ENCODE peak calls at places on chromosomes 2 and 18, in four cellular contexts. P, S, R and M are unnamed samples.
A peak's percentile ranks its signal among the peaks of the same experiment; 100 is the strongest.

GRCh38 chr2:156322681-156323211 is 9.8 kb downstream of the NR4A2 start:
- DNase-seq in P (no peak), S (no peak), R (no peak), M (no peak)

GRCh38 chr18:80172056-80172455 is 63.0 kb downstream of the ADNP2 start:
- DNase-seq in P (no peak), S (no peak), R (no peak), M (no peak)

GRCh38 chr2:211077216-211077764 is 520.9 kb downstream of the CPS1 start:
- DNase-seq in P (no peak), S (no peak), R (no peak), M (no peak)

GRCh38 chr18:12397793-12398192 is 9.9 kb upstream of the PRELID3A start:
- DNase-seq in P (no peak), S (no peak), R (no peak), M (no peak)

GRCh38 chr2:64263315-64263714 is 119.1 kb upstream of the PELI1 start:
- DNase-seq in P (no peak), S (no peak), R (no peak), M (no peak)

GRCh38 chr2:28725021-28725711 is 26.5 kb upstream of the PPP1CB start:
- DNase-seq in P (no peak), S (no peak), R (no peak), M (no peak)

GRCh38 chr2:241540391-241540765 is 18.2 kb upstream of the BOK start:
- DNase-seq in P (no peak), S (peak; percentile 74), R (peak; percentile 19), M (no peak)

GRCh38 chr2:65265090-65266045 is 37.7 kb downstream of the ACTR2 start:
- DNase-seq in P (no peak), S (peak; percentile 66), R (peak; percentile 55), M (no peak)

GRCh38 chr2:138780451-138780880 is 276 bp upstream of the NXPH2 start:
- DNase-seq in P (no peak), S (no peak), R (no peak), M (peak; percentile 65)

GRCh38 chr18:24068945-24069693 is 54.6 kb downstream of the TTC39C start:
- DNase-seq in P (no peak), S (no peak), R (no peak), M (no peak)

GRCh38 chr18:62024983-62025382 is 132.2 kb upstream of the RNF152 start:
- DNase-seq in P (no peak), S (no peak), R (no peak), M (no peak)

GRCh38 chr18:9082763-9083510 is 19.6 kb upstream of the NDUFV2 start:
- DNase-seq in P (no peak), S (no peak), R (no peak), M (no peak)

GRCh38 chr18:11570770-11571169 is 38.6 kb upstream of the SLC35G4 start:
- DNase-seq in P (no peak), S (no peak), R (no peak), M (no peak)

GRCh38 chr18:72410399-72410798 is 133.7 kb downstream of the CBLN2 start:
- DNase-seq in P (no peak), S (no peak), R (no peak), M (no peak)

GRCh38 chr2:25279091-25279651 is 62.6 kb downstream of the DNMT3A start:
- DNase-seq in P (no peak), S (peak; percentile 71), R (peak; percentile 82), M (peak; percentile 68)

GRCh38 chr2:213021971-213022899 is 129.2 kb downstream of the IKZF2 start:
- DNase-seq in P (no peak), S (no peak), R (no peak), M (peak; percentile 21)

GRCh38 chr2:128303911-128304310 is 14.8 kb downstream of the HS6ST1 start:
- DNase-seq in P (no peak), S (no peak), R (no peak), M (no peak)

GRCh38 chr2:147554708-147555107 is 290.1 kb upstream of the ACVR2A start:
- DNase-seq in P (no peak), S (peak; percentile 16), R (no peak), M (no peak)

GRCh38 chr2:109180786-109181185 is 51.8 kb downstream of the SH3RF3 start:
- DNase-seq in P (no peak), S (no peak), R (no peak), M (no peak)

GRCh38 chr2:102147935-102148334 is 5.4 kb downstream of the IL1R1 start:
- DNase-seq in P (no peak), S (no peak), R (no peak), M (no peak)

DNA sequence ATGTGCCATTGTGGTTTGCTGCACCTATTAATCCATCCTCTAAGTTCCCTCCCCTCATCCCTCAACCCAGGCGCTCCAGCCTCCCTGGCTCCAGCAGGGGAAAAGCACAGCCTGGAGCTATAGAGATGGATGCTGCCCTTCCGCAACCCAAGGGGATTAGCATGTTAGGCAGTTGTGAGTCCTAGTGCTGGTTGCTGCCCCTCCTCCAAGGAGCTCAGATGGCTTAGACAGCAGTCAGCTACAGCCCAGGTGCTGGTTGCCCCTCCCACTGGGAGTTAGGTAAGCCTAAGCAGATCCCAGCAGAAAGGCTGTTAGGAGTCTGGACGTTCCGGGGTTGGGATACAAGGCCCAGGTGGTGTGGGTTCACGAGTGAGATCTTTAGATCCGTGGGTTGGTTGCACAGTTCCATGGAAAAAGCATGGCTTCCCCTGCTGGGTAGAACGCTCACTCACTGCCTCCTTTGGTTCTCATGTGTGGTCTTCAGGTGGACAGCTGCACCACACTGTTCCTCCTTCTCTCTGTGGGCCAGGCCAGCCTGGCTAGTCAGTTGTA is 446.1 kb downstream of the ZNF804A start:
- DNase-seq in P (no peak), S (no peak), R (no peak), M (no peak)
- H3K9me3 ChIP-seq in P (peaks cover 9% of the 10 kb centered on the region), S (no peaks in the 10 kb centered on the region), R (peaks cover 10% of the 10 kb centered on the region), M (peaks cover 6% of the 10 kb centered on the region)

GRCh38 chr18:77098033-77098432 is 34.5 kb downstream of the MBP start:
- DNase-seq in P (no peak), S (no peak), R (no peak), M (no peak)
- H3K4me3 ChIP-seq in P (no peak overlapping the region), S (no peak overlapping the region), R (no peak overlapping the region), M (no peak overlapping the region)

GRCh38 chr2:158745866-158746382 is 49.2 kb upstream of the DAPL1 start:
- DNase-seq in P (no peak), S (no peak), R (no peak), M (no peak)
- H3K9me3 ChIP-seq in P (no peaks in the 10 kb centered on the region), S (no peaks in the 10 kb centered on the region), R (no peaks in the 10 kb centered on the region), M (no peaks in the 10 kb centered on the region)

DNA sequence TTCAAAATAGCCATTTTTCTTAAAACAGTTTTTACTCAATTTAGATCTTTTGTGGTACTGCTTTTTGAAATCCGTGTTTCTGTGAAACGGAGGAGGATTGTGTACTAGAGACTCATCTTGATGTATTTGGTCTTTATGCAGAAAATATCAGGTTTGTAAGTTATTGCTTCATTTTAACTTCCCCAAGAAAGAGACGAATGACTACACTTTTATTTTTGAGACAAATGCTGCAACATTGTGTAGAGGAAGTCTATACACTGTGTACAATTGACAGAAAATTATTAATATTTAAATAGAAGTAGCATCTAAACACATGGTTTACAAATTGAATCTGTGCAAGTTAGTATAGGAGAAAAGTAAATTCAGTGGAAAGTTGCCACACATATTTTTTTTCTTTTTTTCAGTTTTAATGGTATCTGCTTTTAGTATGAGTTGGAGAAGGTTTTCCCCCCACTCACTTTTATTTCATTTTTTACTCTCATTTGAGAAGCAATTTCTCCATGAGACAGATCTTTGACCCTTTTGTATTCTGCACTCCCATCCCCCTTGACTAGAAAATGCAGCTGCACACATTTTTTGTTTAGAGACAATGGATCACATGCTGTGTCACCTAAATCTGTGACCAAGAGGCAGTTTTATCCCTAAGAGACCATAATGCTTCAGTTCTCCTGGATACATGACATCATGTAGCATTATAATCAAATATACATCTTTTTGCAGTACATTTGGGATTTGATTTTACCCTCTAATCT is 200.8 kb upstream of the STON1 start:
- DNase-seq in P (no peak), S (no peak), R (no peak), M (no peak)
- H3K4me3 ChIP-seq in P (no peak overlapping the region), S (no peak overlapping the region), R (no peak overlapping the region), M (no peak overlapping the region)

DNA sequence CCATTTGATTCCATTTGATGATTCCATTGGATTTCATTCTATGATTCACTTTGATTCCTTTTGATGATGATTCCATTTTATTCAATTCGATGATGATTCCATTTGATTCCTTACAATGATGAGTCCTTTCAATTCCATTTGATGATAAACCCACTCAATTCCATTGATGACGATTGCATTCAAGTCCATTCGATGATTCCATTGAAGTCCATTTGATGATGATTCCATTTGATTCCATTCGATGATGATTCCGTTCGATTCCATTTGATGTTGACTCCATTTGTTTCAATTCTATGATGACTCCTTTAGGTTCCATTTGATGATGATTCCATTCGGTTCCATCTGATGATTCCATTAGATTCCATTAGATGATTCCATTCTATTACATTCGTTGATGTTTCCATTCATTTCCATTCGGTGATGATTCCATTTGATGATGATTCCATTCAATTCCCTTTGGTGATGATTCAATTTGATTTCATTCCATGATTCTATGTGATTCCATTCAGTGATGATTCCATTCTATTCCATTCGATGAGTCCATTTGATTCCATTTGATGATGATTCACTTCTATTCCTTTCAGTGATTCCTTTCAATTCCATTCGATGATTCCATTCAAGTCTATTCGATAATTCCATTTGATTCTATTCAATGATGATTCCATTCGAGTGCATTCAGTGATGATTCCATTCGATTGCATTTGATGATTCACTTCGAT is 1106.0 kb downstream of the RPIA start:
- DNase-seq in P (no peak), S (no peak), R (no peak), M (no peak)
- H3K9me3 ChIP-seq in P (peaks cover 10% of the 10 kb centered on the region), S (no peaks in the 10 kb centered on the region), R (peaks cover 7% of the 10 kb centered on the region), M (peaks cover 56% of the 10 kb centered on the region)

DNA sequence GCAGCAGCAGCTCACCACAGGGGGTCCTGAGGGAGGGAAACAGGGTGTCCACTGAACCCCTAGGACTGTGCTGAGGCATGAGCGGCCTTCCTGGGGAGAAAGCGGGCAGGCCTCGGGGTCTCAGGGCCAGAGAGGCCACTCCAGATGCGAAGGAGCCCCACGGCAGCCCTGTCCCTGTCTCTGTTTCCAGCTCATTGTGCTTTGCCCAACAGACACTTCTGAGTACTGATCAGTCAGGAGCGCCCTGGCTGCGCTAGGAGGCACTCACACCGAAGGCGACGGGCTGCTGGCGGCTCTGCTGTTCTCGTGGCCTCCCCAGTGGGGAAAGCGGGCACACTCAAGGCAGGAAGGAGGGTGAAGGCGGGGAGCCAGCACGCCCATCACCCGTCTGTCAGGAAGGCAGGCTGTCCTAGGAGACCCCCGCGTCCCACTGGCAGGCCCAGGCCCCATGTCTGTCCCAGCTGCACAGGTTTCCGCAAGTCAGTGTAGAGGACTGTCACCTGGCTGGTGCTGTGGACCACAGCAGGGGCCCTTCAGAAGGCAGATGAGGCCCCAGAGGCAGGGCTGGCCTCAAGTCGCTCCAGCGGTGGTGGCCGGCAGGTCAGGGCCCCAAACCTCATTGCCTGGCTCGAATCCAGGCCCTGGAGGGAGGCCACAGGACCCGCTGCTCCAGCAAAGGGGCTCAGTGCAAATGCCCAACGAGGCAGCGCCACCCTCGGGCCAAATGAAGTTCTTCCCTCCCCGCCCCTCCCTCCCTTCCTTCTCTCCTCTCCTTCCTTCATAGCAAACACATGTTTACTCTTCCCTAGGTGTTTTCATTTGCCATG is 6.8 kb downstream of the ESPNL start:
- DNase-seq in P (no peak), S (no peak), R (no peak), M (no peak)
- H3K4me3 ChIP-seq in P (no peak overlapping the region), S (no peak overlapping the region), R (no peak overlapping the region), M (no peak overlapping the region)

DNA sequence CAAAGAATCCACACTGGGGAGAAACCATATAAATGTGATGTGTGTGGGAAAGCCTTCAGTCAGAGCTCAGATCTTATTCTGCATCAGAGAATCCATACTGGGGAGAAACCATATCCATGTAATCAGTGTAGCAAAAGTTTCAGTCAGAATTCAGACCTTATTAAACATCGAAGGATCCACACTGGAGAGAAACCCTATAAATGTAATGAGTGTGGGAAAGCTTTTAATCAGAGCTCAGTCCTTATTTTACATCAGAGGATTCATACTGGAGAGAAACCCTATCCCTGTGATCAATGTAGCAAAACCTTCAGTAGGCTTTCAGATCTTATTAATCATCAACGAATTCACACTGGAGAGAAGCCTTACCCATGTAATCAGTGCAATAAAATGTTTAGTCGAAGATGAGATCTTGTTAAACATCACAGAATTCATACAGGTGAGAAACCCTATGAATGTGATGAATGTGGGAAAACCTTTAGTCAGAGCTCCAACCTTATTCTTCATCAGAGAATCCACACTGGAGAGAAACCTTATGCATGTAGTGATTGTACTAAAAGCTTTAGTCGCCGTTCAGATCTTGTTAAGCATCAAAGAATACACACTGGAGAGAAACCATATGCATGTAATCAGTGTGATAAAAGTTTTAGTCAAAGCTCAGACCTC is 16.7 kb upstream of the ZSCAN30 start:
- DNase-seq in P (no peak), S (no peak), R (no peak), M (no peak)
- H3K9me3 ChIP-seq in P (peaks cover 83% of the 10 kb centered on the region), S (peaks cover 4% of the 10 kb centered on the region), R (peaks cover 74% of the 10 kb centered on the region), M (peaks cover 74% of the 10 kb centered on the region)